ENCODE peak calls at places on chromosome 19, in five cellular contexts. One of them, this sample, is unnamed.

GRCh38 chr19:11335449-11336146 is 3.9 kb downstream of the RAB3D start:
- DNase-seq in IMR-90: no peak
- DNase-seq in K562: no peak
- DNase-seq in GM12878: no peak
- DNase-seq in A549: no peak
- DNase-seq in this sample: peak

GRCh38 chr19:35671818-35672217 is 5.5 kb downstream of the UPK1A start:
- DNase-seq in GM12878: no peak
- DNase-seq in K562: peak
- DNase-seq in IMR-90: no peak
- DNase-seq in A549: no peak
- DNase-seq in this sample: no peak

GRCh38 chr19:1608414-1609391 is 3.4 kb upstream of the UQCR11 start:
- DNase-seq in IMR-90: no peak
- DNase-seq in K562: no peak
- DNase-seq in A549: no peak
- DNase-seq in GM12878: no peak
- DNase-seq in this sample: peak

GRCh38 chr19:31947436-31947835 is 398.0 kb upstream of the ZNF507 start:
- DNase-seq in A549: no peak
- DNase-seq in K562: no peak
- DNase-seq in GM12878: no peak
- DNase-seq in IMR-90: no peak
- DNase-seq in this sample: no peak

GRCh38 chr19:19677579-19677978 is 8.9 kb downstream of the ZNF101 start:
- DNase-seq in GM12878: no peak
- DNase-seq in A549: no peak
- DNase-seq in IMR-90: no peak
- DNase-seq in K562: no peak
- DNase-seq in this sample: no peak

GRCh38 chr19:18593367-18594095 is 4.9 kb downstream of the REX1BD start:
- DNase-seq in GM12878: no peak
- DNase-seq in A549: no peak
- DNase-seq in IMR-90: no peak
- DNase-seq in K562: peak
- DNase-seq in this sample: peak

GRCh38 chr19:18701250-18701608 is 17.7 kb downstream of the CRTC1 start:
- DNase-seq in GM12878: no peak
- DNase-seq in K562: peak
- DNase-seq in IMR-90: no peak
- DNase-seq in A549: no peak
- DNase-seq in this sample: peak

GRCh38 chr19:16285769-16286564 is 38.7 kb upstream of the KLF2 start:
- DNase-seq in A549: no peak
- DNase-seq in GM12878: no peak
- DNase-seq in K562: no peak
- DNase-seq in IMR-90: no peak
- DNase-seq in this sample: no peak

GRCh38 chr19:46393456-46394397 is 19.6 kb downstream of the CCDC8 start:
- DNase-seq in A549: no peak
- DNase-seq in IMR-90: no peak
- DNase-seq in K562: peak
- DNase-seq in GM12878: no peak
- DNase-seq in this sample: no peak

GRCh38 chr19:14073232-14073924 is 792 bp downstream of the MISP3 start:
- DNase-seq in GM12878: no peak
- DNase-seq in A549: peak
- DNase-seq in IMR-90: peak
- DNase-seq in K562: peak
- DNase-seq in this sample: peak

GRCh38 chr19:27765912-27766725 is 1446.8 kb downstream of the UQCRFS1 start:
- DNase-seq in A549: no peak
- DNase-seq in GM12878: no peak
- DNase-seq in IMR-90: no peak
- DNase-seq in K562: no peak
- DNase-seq in this sample: no peak

GRCh38 chr19:30151081-30151480 is 209.0 kb downstream of the URI1 start:
- DNase-seq in GM12878: no peak
- DNase-seq in IMR-90: no peak
- DNase-seq in K562: no peak
- DNase-seq in A549: no peak
- DNase-seq in this sample: no peak

GRCh38 chr19:15495151-15495550 is 13.2 kb upstream of the CYP4F22 start:
- DNase-seq in K562: no peak
- DNase-seq in IMR-90: no peak
- DNase-seq in GM12878: no peak
- DNase-seq in A549: no peak
- DNase-seq in this sample: no peak

GRCh38 chr19:7832009-7832408 is 2.0 kb downstream of the EVI5L start:
- DNase-seq in IMR-90: no peak
- DNase-seq in K562: no peak
- DNase-seq in A549: no peak
- DNase-seq in GM12878: no peak
- DNase-seq in this sample: no peak

GRCh38 chr19:18282021-18282787 is 782 bp upstream of the JUND start:
- DNase-seq in A549: no peak
- DNase-seq in K562: no peak
- DNase-seq in IMR-90: no peak
- DNase-seq in GM12878: no peak
- DNase-seq in this sample: peak

GRCh38 chr19:49599378-49600298 is 8.7 kb downstream of the PRR12 start:
- DNase-seq in K562: no peak
- DNase-seq in A549: no peak
- DNase-seq in IMR-90: no peak
- DNase-seq in GM12878: no peak
- DNase-seq in this sample: no peak

GRCh38 chr19:11420894-11421606 is 1.9 kb upstream of the RGL3 start:
- DNase-seq in IMR-90: no peak
- DNase-seq in GM12878: no peak
- DNase-seq in K562: no peak
- DNase-seq in A549: no peak
- DNase-seq in this sample: no peak

GRCh38 chr19:55175117-55175867 is 4.8 kb downstream of the SYT5 start:
- DNase-seq in GM12878: no peak
- DNase-seq in A549: no peak
- DNase-seq in K562: peak
- DNase-seq in IMR-90: no peak
- DNase-seq in this sample: no peak
- TF ChIP-seq RCOR1 in GM12878: no peak
- TF ChIP-seq RCOR1 in A549: no peak
- TF ChIP-seq RCOR1 in K562: no peak
- TF ChIP-seq RCOR1 in IMR-90: no peak
- TF ChIP-seq RCOR1 in this sample: no peak

GRCh38 chr19:3096267-3096901 is 2.2 kb downstream of the GNA11 start:
- DNase-seq in A549: no peak
- DNase-seq in GM12878: no peak
- DNase-seq in K562: no peak
- DNase-seq in IMR-90: no peak
- DNase-seq in this sample: no peak
- TF ChIP-seq RCOR1 in A549: no peak
- TF ChIP-seq RCOR1 in GM12878: no peak
- TF ChIP-seq RCOR1 in K562: no peak
- TF ChIP-seq RCOR1 in IMR-90: no peak
- TF ChIP-seq RCOR1 in this sample: no peak

GRCh38 chr19:42279902-42280760 is 11.1 kb downstream of the CIC start:
- DNase-seq in K562: peak
- DNase-seq in A549: peak
- DNase-seq in IMR-90: peak
- DNase-seq in GM12878: peak
- DNase-seq in this sample: peak

GRCh38 chr19:42281175-42282035 is 12.4 kb downstream of the CIC start:
- DNase-seq in K562: peak
- DNase-seq in GM12878: no peak
- DNase-seq in A549: no peak
- DNase-seq in IMR-90: peak
- DNase-seq in this sample: no peak

GRCh38 chr19:42279148-42279901 is 10.3 kb downstream of the CIC start:
- DNase-seq in K562: no peak
- DNase-seq in GM12878: no peak
- DNase-seq in IMR-90: no peak
- DNase-seq in A549: no peak
- DNase-seq in this sample: no peak

GRCh38 chr19:42282036-42282762 is 13.1 kb downstream of the CIC start:
- DNase-seq in IMR-90: peak
- DNase-seq in K562: no peak
- DNase-seq in GM12878: no peak
- DNase-seq in A549: no peak
- DNase-seq in this sample: no peak

DNA sequence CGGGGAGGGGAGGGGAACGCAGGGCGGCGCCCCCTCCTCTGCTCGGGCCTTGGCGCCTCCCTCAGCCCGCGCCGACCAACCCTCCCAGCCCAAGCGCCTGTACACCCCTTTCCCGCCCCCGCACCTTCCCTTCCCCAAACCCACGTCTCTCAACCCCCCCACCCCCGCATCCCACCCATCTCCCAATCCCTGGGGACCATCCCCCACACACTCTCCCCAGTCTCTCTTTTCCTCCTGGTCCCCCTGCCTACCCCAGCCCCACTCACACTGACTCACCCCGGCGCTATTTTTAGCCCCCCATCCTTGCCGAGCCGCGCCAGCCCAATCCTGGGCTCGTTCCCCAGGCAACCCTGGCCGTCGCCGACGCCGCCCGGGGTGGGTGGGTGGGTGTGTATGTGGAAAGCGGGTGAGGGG is 11.7 kb downstream of the CIC start:
- DNase-seq in IMR-90: peak
- DNase-seq in GM12878: no peak
- DNase-seq in A549: no peak
- DNase-seq in K562: no peak
- DNase-seq in this sample: peak
- TF ChIP-seq RCOR1 in IMR-90: no peak
- TF ChIP-seq RCOR1 in GM12878: no peak
- TF ChIP-seq RCOR1 in A549: no peak
- TF ChIP-seq RCOR1 in K562: no peak
- TF ChIP-seq RCOR1 in this sample: no peak

DNA sequence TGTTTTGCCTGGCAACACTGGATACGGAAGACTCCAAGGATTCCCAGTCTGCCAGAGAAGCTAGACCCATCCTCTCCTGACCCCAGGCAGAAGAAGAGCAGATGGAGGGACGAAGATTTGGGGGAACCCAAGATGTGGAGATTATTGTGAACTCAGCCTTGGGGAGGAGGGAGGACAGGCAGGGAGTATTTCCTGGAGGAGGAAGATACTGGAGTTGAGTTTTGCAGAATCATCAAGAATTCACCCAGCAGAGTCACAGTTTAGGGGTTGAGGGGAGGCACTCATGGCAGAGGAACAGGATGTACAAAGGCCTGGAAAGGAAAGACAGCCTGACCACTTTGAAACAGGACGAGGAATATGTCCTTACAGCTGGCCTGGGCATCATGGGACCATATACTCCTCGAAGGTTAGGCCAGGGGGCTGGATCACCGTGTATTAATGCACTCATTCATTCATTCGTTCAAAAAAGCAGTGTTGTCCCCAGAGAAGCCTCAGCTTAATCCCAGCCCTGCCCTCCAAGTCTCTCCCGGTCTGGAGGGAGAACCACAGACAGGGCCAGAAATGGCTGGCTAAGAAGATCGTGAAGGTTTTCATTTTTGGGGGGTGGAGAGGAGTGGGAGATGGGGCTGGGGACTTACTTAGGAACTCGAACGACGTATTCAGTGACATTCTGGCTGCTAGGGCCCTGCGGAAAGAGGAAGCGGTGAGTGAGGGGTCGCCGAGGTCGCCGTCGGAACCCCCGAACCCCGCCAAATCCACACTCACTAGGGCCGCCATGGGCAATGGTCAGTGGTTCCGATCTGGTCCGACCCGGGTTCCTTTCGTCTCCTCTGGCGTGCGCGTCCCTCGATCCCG is 518 bp downstream of the GTF2F1 start:
- DNase-seq in K562: peak
- DNase-seq in IMR-90: no peak
- DNase-seq in A549: no peak
- DNase-seq in GM12878: no peak
- DNase-seq in this sample: no peak
- TF ChIP-seq RCOR1 in K562: no peak
- TF ChIP-seq RCOR1 in IMR-90: no peak
- TF ChIP-seq RCOR1 in A549: no peak
- TF ChIP-seq RCOR1 in GM12878: no peak
- TF ChIP-seq RCOR1 in this sample: no peak

DNA sequence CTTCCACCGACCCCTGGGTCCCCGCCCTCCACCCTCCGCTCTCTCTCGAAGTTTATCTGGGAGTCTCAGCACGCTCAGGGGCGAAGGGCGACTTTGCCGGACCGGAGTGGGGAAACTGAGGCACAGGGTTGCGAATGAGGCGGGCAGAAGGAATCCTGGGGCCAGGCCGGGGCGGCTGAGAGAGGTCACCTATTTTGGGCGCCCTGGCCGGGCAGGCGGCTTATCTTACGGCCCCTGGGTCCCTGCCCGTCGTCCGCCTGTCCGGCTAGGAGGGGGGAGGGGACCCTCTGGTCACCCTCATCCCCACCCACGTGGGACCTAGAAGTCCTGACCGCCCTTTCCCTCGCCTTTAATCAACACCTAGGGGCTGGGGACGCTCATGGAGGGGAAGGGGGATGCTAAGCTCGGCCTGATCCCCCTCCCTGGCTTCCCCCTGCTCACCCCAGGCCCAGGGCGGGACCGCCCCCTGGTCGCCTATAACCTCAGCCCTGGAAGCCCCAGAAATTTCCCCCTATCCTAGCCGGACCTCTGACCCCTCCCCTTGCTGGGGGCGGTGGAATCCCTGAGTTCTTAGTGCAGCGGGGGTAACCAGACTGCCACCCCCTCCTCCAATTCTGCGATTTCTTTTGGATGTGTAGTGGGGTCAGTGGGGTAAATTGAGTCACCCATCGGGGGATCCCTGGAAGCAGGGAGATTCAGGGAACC is 556 bp downstream of the TRIP10 start:
- DNase-seq in IMR-90: no peak
- DNase-seq in GM12878: no peak
- DNase-seq in K562: peak
- DNase-seq in A549: peak
- DNase-seq in this sample: peak
- TF ChIP-seq RCOR1 in IMR-90: no peak
- TF ChIP-seq RCOR1 in GM12878: no peak
- TF ChIP-seq RCOR1 in K562: no peak
- TF ChIP-seq RCOR1 in A549: no peak
- TF ChIP-seq RCOR1 in this sample: no peak

This sample was measured in SK-N-SH.